ENCODE peak calls at places on chromosomes 6 and 20, in seven cellular contexts. G is K562, N is brain microvascular endothelial cell, X is transverse colon, K is GM23338, Z is pancreas, L is HAP-1. Y is an unnamed sample.
A peak's percentile ranks its signal among the peaks of the same experiment; 100 is the strongest.

GRCh38 chr6:161140554-161140875 is 133.3 kb downstream of the AGPAT4 start:
- DNase-seq in X (no peak), L (no peak), G (no peak), N (no peak), Z (no peak), K (no peak), Y (no peak)

GRCh38 chr6:80348263-80348662 is 241.8 kb downstream of the BCKDHB start:
- DNase-seq in K (no peak), G (no peak), X (no peak), Z (no peak), L (no peak), N (peak; percentile 37), Y (no peak)

GRCh38 chr6:109348246-109348645 is 34.0 kb downstream of the CD164 start:
- DNase-seq in Z (no peak), N (no peak), X (peak; percentile 21), G (no peak), L (no peak), K (no peak), Y (no peak)

GRCh38 chr20:189611-190010 is at the start of gene DEFB128:
- DNase-seq in Z (no peak), K (no peak), N (no peak), X (no peak), L (no peak), G (no peak), Y (no peak)

GRCh38 chr20:19813839-19814238 is 55.8 kb downstream of the RIN2 start:
- DNase-seq in N (no peak), G (no peak), Z (no peak), X (no peak), L (no peak), K (no peak), Y (no peak)

GRCh38 chr6:130517444-130517931 is 151.7 kb downstream of the TMEM200A start:
- DNase-seq in Z (no peak), K (no peak), G (no peak), X (no peak), L (no peak), N (no peak), Y (no peak)

GRCh38 chr6:129786548-129786947 is 74.6 kb downstream of the TMEM244 start:
- DNase-seq in G (no peak), X (no peak), Z (no peak), L (no peak), N (peak; percentile 29), K (no peak), Y (no peak)

GRCh38 chr6:52390361-52390727 is 28.4 kb downstream of the PAQR8 start:
- DNase-seq in Z (no peak), L (no peak), G (peak; percentile 75), X (no peak), K (no peak), N (peak; percentile 49), Y (peak; percentile 33)

GRCh38 chr6:12422848-12423247 is 132.7 kb downstream of the EDN1 start:
- DNase-seq in X (no peak), G (no peak), N (no peak), Z (no peak), L (no peak), K (no peak), Y (no peak)

GRCh38 chr6:159871911-159872310 is 18.9 kb upstream of the MAS1 start:
- DNase-seq in L (no peak), K (no peak), N (peak; percentile 16), X (no peak), Z (no peak), G (no peak), Y (no peak)

GRCh38 chr6:4451101-4451500 is 315.7 kb upstream of the ECI2 start:
- DNase-seq in L (no peak), X (no peak), K (no peak), G (no peak), Z (no peak), N (no peak), Y (no peak)

GRCh38 chr6:14470697-14471096 is 353.1 kb downstream of the CD83 start:
- DNase-seq in X (no peak), K (no peak), Z (no peak), G (no peak), L (no peak), N (no peak), Y (no peak)

GRCh38 chr20:36128463-36129176 is 25.9 kb upstream of the EPB41L1 start:
- DNase-seq in G (peak; percentile 36), K (no peak), L (no peak), N (peak; percentile 37), X (no peak), Z (no peak), Y (no peak)

GRCh38 chr6:137031122-137031521 is 13.6 kb downstream of the IL20RA start:
- DNase-seq in G (no peak), N (no peak), Z (no peak), L (no peak), K (no peak), X (no peak), Y (no peak)

GRCh38 chr6:56959938-56960337 is 5.0 kb downstream of the BEND6 start:
- DNase-seq in G (no peak), X (no peak), N (no peak), K (no peak), Z (no peak), L (no peak), Y (no peak)

GRCh38 chr20:62001178-62001715 is 64.4 kb downstream of the TAF4 start:
- DNase-seq in N (no peak), Z (no peak), K (no peak), X (no peak), L (no peak), G (no peak), Y (no peak)
- H3K36me3 ChIP-seq in N (peaks cover 29% of the 10 kb centered on the region), Z (peaks cover 80% of the 10 kb centered on the region), K (peaks cover 28% of the 10 kb centered on the region), X (no peaks in the 10 kb centered on the region), L (peaks cover 82% of the 10 kb centered on the region), G (peaks cover 92% of the 10 kb centered on the region), Y (peaks cover 74% of the 10 kb centered on the region)

GRCh38 chr20:34949120-34949519 is 6.5 kb downstream of the GSS start:
- DNase-seq in Z (no peak), L (no peak), X (peak; percentile 46), K (no peak), G (no peak), N (no peak), Y (no peak)
- H3K36me3 ChIP-seq in Z (no peaks in the 10 kb centered on the region), L (peaks cover 35% of the 10 kb centered on the region), X (no peaks in the 10 kb centered on the region), K (peaks cover 5% of the 10 kb centered on the region), G (peaks cover 77% of the 10 kb centered on the region), N (peaks cover 11% of the 10 kb centered on the region), Y (peaks cover 6% of the 10 kb centered on the region)

GRCh38 chr6:36598739-36599318 is 4.7 kb downstream of the SRSF3 start:
- DNase-seq in K (no peak), N (no peak), Z (no peak), L (no peak), G (no peak), X (peak; percentile 5), Y (no peak)
- H3K36me3 ChIP-seq in K (peaks cover 83% of the 10 kb centered on the region), N (peaks cover 83% of the 10 kb centered on the region), Z (peaks cover 72% of the 10 kb centered on the region), L (peaks cover 95% of the 10 kb centered on the region), G (peaks cover 89% of the 10 kb centered on the region), X (no peaks in the 10 kb centered on the region), Y (peaks cover 92% of the 10 kb centered on the region)

GRCh38 chr6:106186172-106186571 is 100.0 kb downstream of the PRDM1 start:
- DNase-seq in X (no peak), G (no peak), K (no peak), N (no peak), L (no peak), Z (no peak), Y (no peak)

GRCh38 chr6:106185626-106186025 is 99.5 kb downstream of the PRDM1 start:
- DNase-seq in X (no peak), Z (no peak), K (no peak), L (no peak), N (no peak), G (no peak), Y (no peak)

GRCh38 chr6:106186714-106187113 is 100.6 kb downstream of the PRDM1 start:
- DNase-seq in L (no peak), K (no peak), G (no peak), Z (no peak), X (no peak), N (no peak), Y (no peak)

GRCh38 chr6:106183430-106183829 is 97.3 kb downstream of the PRDM1 start:
- DNase-seq in G (no peak), N (no peak), Z (no peak), L (no peak), K (no peak), X (no peak), Y (no peak)

DNA sequence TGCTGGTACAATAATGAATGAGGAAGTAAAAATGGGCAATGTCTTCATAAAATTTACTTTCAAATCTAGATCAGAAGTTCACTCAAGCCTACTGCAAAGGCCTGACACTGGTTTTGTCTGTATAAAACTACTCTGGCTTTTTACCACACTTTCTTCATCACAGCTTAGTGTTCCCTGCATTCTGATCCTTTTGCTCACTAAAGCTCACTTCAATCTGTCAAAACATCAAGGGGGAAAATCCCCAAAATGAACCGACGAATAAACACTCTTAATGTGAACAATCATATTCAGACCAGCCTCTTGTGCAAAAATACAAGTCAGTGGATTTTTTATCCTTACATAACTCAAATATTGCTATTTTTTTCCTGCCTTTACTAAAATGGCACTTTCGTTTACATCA is 98.5 kb downstream of the PRDM1 start:
- DNase-seq in L (no peak), G (no peak), X (no peak), Z (no peak), K (no peak), N (no peak), Y (no peak)
- H3K36me3 ChIP-seq in L (no peaks in the 10 kb centered on the region), G (peaks cover 10% of the 10 kb centered on the region), X (no peaks in the 10 kb centered on the region), Z (peaks cover 3% of the 10 kb centered on the region), K (no peaks in the 10 kb centered on the region), N (no peaks in the 10 kb centered on the region), Y (no peaks in the 10 kb centered on the region)

DNA sequence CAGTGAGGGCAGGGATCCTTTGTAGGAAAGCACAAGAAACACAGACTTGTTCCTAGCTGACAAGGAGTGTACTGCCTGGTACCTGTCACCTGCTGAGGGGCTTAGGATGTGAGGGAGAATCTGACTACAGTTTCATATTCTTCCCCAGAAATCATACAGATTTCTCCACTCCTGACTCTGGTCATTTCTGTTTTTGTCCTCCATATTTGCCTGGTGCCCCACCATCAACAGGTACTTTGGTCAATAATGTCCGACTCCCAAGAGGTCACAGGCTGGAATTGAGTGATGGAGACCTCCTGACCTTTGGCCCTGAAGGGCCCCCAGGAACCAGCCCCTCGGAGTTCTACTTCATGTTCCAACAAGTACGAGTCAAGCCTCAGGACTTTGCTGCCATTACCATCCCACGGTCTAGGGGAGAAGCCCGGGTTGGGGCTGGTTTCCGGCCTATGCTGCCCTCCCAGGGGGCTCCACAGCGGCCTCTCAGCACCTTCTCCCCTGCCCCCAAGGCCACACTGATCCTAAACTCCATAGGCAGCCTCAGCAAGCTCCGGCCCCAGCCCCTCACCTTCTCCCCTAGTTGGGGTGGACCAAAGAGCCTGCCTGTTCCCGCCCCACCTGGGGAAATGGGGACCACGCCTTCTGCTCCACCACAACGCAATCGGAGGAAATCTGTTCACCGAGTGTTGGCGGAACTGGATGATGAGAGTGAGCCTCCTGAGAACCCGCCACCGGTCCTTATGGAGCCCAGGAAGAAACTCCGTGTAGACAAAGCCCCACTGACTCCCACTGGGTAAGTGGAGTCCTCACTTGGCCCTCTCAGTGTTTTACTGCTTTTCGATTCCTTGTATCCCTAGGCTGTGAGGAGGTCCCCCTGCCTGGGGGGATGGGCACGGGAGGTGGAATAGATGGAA is 3.1 kb downstream of the TCF19 start:
- DNase-seq in G (no peak), K (no peak), N (no peak), L (no peak), X (no peak), Z (no peak), Y (no peak)
- H3K36me3 ChIP-seq in G (peaks cover 24% of the 10 kb centered on the region), K (peaks cover 32% of the 10 kb centered on the region), N (no peaks in the 10 kb centered on the region), L (peaks cover 31% of the 10 kb centered on the region), X (no peaks in the 10 kb centered on the region), Z (peaks cover 6% of the 10 kb centered on the region), Y (peaks cover 6% of the 10 kb centered on the region)